ENCODE peak calls at places on chromosomes 5 and 9, in eight cellular contexts. S is dorsolateral prefrontal cortex, L is T-helper 2 cell, X is coronary artery, N is Kasumi-1, P is retina, Y is putamen, J is left lobe of liver. U is an unnamed sample.

GRCh38 chr9:88388886-88389617 is 808 bp downstream of the SPIN1 start:
- DNase-seq in S (peak; percentile 44), L (peak; percentile 17), X (peak; percentile 77), N (peak; percentile 53), P (peak; percentile 90), Y (peak; percentile 56), J (peak; percentile 64), U (no peak)

GRCh38 chr5:91151947-91152346 is 231.2 kb downstream of the ARRDC3 start:
- DNase-seq in S (no peak), L (no peak), X (peak; percentile 81), N (no peak), P (no peak), Y (no peak), J (no peak), U (no peak)

GRCh38 chr9:93246526-93246925 is 62.6 kb downstream of the WNK2 start:
- DNase-seq in S (no peak), L (no peak), X (no peak), N (no peak), P (no peak), Y (no peak), J (no peak), U (no peak)

GRCh38 chr5:125487231-125487630 is 740.8 kb upstream of the ZNF608 start:
- DNase-seq in S (no peak), L (no peak), X (no peak), N (no peak), P (no peak), Y (peak; percentile 63), J (no peak), U (no peak)

GRCh38 chr5:90696148-90696547 is 137.6 kb downstream of the ADGRV1 start:
- DNase-seq in S (no peak), L (no peak), X (no peak), N (peak; percentile 89), P (no peak), Y (no peak), J (no peak), U (no peak)

GRCh38 chr5:126523818-126524522 is 71.0 kb downstream of the ALDH7A1 start:
- DNase-seq in S (no peak), L (no peak), X (no peak), N (no peak), P (no peak), Y (no peak), J (no peak), U (no peak)

GRCh38 chr5:98111686-98112085 is 661.8 kb upstream of the RGMB start:
- DNase-seq in S (no peak), L (no peak), X (no peak), N (peak; percentile 26), P (no peak), Y (no peak), J (no peak), U (no peak)

GRCh38 chr5:157038568-157039187 is 20.2 kb downstream of the HAVCR1 start:
- DNase-seq in S (no peak), L (no peak), X (no peak), N (no peak), P (no peak), Y (no peak), J (no peak), U (no peak)

GRCh38 chr9:98107926-98108325 is 11.1 kb downstream of the TRIM14 start:
- DNase-seq in S (no peak), L (no peak), X (no peak), N (no peak), P (no peak), Y (no peak), J (no peak), U (no peak)